ENCODE peak calls at places on chromosomes 13 and 19, in five cellular contexts. Z, L, T, R and E are unnamed samples.

GRCh38 chr19:42229855-42230331 is 9.8 kb downstream of the ZNF526 start:
- DNase-seq in T (peak), L (no peak), Z (no peak), R (peak), E (no peak)

GRCh38 chr19:289651-290538 is 1.3 kb downstream of the PLPP2 start:
- DNase-seq in R (peak), T (peak), L (peak), Z (no peak), E (peak)

GRCh38 chr13:48906200-48906599 is 69.5 kb upstream of the FNDC3A start:
- DNase-seq in L (no peak), R (no peak), Z (no peak), T (no peak), E (no peak)

GRCh38 chr13:67061750-67062149 is 168.4 kb downstream of the PCDH9 start:
- DNase-seq in L (no peak), Z (peak), R (no peak), T (no peak), E (peak)

GRCh38 chr19:55459551-55459949 is 1.9 kb downstream of the ISOC2 start:
- DNase-seq in L (no peak), Z (no peak), T (no peak), R (no peak), E (no peak)

GRCh38 chr19:1882089-1882785 is 3.1 kb downstream of the ABHD17A start:
- DNase-seq in R (no peak), L (no peak), T (no peak), Z (no peak), E (no peak)

GRCh38 chr13:87999791-88000190 is 328.6 kb downstream of the SLITRK5 start:
- DNase-seq in R (no peak), L (no peak), T (no peak), Z (peak), E (peak)

GRCh38 chr19:39147480-39147879 is 21.9 kb downstream of the PAK4 start:
- DNase-seq in L (no peak), T (no peak), Z (no peak), R (no peak), E (no peak)

GRCh38 chr13:27960362-27961226 is 8.5 kb downstream of the CDX2 start:
- DNase-seq in T (peak), L (no peak), R (peak), Z (peak), E (peak)
- TF ChIP-seq CTCF in T (peak), L (peak), R (peak), Z (peak), E (peak)

GRCh38 chr13:42994878-42995277 is 2.8 kb upstream of the EPSTI1 start:
- DNase-seq in Z (no peak), R (no peak), L (no peak), T (no peak), E (no peak)

GRCh38 chr13:42990991-42991891 is 800 bp downstream of the EPSTI1 start:
- DNase-seq in L (no peak), T (no peak), R (no peak), Z (no peak), E (no peak)

GRCh38 chr13:42991892-42992584 is at the start of gene EPSTI1:
- DNase-seq in L (peak), R (peak), T (peak), Z (peak), E (peak)

GRCh38 chr13:42990147-42990990 is 1.7 kb downstream of the EPSTI1 start:
- DNase-seq in Z (peak), L (peak), R (peak), T (peak), E (no peak)

DNA sequence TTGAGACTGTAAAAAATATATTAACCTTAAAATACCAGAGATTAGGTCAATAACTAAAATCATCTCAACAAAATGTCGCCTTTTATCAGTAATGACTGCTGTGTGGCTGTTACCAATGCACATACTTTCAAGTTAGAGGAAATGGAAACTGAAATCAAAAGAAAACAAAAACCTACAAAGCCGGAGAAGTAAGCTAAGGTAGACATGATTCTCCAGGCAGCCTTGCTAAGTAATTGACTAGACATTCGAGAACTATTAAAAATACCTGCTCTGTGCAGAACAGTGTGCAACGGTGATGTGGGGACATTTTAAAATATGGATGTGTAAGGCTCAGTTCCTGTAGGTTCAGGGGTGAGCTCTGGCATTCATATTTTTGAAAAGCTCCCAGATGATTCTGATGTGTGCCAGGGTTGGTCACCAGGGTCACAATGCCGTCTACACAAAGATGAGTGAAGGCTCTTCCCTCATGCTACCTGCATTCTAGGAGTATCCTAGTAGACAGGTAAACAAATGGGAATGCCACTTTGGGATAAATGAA is 613 bp upstream of the EPSTI1 start:
- DNase-seq in Z (no peak), R (peak), L (no peak), T (no peak), E (no peak)
- H3K4me3 ChIP-seq in Z (peak), R (peak), L (peak), T (peak), E (peak)

DNA sequence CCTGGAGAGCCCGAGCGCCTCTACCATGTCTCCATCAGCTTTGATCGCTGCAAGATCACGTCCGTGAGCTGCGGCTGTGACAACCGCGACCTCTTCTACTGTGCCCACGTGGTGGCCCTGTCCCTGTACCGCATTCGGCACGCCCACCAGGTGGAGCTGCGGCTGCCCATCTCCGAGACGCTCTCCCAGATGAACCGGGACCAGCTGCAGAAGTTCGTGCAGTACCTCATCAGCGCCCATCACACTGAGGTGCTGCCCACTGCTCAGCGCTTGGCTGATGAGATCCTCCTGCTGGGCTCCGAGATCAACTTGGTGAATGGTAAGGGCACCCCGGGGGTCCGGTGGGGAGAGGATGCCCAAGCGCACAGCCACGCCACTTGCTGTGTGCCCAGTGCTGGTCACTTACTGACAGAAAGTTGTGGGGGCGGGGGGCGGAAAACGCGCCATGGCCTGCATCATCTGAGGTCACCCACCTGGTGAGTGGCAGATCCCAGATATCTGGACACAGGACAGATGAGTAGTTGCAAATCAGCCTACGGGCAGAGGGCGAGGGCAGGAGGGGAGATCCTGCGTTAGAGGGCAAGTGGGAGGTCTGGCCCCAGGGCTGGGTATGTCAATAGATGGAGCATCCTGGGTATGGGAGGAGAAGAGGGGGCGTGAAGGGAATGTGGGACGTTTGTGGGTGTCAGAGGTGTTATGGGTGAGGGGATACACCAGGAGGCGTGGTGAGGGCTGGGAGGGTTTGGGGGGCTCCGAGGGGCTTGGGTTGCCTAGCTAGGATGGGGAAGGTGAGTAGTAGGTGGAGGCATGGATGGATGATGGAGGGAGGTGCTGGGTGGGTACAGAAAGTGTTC is 9.8 kb downstream of the ZSWIM4 start:
- DNase-seq in L (no peak), T (no peak), R (no peak), Z (no peak), E (no peak)
- TF ChIP-seq CTCF in L (peak), T (peak), R (peak), Z (peak), E (peak)

DNA sequence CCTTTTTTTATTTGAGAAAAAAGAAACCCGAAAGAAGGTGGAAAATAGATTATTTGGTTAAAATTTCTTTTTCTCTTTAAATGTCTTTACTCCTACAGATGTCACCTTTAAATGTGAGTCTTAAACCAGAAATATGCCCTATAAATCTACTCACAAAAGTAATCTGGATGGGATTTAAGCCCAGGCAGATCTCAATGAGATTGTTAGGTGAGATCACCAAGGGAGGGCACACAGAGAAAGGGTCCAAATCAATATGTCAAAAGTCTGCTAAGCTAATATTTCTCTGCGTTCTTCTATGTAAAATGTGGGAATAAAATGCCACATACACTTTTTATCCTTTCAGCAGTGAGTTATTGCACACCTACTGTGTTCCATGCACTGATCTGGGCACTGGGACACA is 32.9 kb downstream of the WASF3 start:
- DNase-seq in R (no peak), Z (no peak), L (no peak), T (no peak), E (no peak)
- H3K4me3 ChIP-seq in R (no peak), Z (no peak), L (no peak), T (no peak), E (no peak)

DNA sequence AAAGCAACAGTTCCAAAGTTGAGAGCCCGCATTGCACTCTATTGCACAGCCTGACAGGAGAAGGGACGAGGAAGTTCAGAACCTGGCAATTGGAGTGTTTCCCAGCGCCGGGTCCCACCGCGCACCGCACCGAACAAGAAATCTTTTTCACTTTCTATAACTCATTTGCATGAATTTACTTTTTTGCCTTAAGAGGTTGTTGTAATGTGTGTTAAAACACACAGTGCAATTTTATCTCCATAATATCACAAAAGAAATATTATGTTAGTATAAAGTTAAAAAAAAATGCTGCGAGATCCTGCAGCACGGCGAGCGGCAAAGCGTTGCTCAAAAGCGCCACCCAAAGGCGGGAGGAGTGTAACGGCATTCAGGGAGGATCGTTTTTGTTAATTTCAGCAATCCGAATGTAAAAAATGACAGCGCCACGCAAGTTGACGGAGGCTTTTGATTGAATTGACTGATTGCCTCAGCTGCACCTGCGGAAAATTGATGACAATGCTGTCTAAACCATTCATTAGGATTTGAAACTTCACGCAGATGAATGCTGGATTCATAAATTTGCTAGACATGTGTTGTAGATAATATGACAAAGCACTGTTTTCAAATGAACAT is 303.6 kb upstream of the ZNF507 start:
- DNase-seq in R (peak), L (peak), Z (peak), T (peak), E (peak)
- TF ChIP-seq CTCF in R (peak), L (peak), Z (peak), T (peak), E (peak)

DNA sequence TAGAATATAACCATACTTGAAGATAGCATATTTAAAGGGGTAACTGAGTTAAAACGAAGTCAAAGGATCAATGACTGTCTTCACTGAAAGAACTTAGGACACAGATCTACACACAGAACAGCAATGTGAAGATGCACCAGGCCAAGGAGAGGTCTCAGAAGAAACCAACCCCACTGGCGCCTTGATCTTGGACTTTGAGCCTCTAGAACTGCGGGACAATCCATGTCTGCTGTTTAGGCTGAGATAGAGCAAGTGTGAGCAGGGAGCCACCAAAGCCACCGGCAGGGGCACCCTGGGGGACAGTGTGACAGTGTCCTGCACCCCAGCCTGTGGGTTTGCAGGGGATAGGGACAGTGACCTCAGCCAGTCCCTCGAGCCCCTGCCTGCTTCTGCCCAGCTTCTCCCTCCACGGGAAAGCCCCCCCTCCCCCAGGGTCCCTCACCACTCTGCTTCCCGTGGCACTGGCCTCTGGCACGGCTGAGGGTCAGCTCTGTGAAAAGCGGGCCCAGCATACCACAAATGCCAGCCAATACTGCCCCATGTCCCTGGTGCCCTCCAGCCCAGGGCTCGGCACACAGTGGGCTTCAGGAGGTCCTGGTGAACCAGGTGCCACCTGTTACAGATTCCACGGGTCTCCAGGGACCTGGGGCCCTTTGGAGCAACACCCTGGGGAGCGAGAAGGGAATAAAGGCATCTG is 40.8 kb downstream of the KLF2 start:
- DNase-seq in L (no peak), R (no peak), T (no peak), Z (no peak), E (no peak)
- H3K4me3 ChIP-seq in L (no peak), R (no peak), T (no peak), Z (no peak), E (no peak)

GRCh38 chr19:16441661-16442071 is 30.1 kb downstream of the EPS15L1 start:
- DNase-seq in L (no peak), R (peak), T (no peak), Z (no peak), E (no peak)
- TF ChIP-seq CTCF in L (peak), R (peak), T (peak), Z (peak), E (peak)